ENCODE peak calls at places on chromosomes 3 and 15, in six cellular contexts. Q is glutamatergic neuron, H is fibroblast of villous mesenchyme, A is Calu3, D is AG04449, O is GM13977. M is an unnamed sample.

GRCh38 chr3:30354972-30355371 is 251.4 kb upstream of the TGFBR2 start:
- DNase-seq in Q (no peak), H (no peak), A (no peak), D (no peak), O (no peak), M (no peak)

GRCh38 chr3:37138816-37139215 is 35.6 kb downstream of the LRRFIP2 start:
- DNase-seq in Q (no peak), H (no peak), A (no peak), D (no peak), O (no peak), M (no peak)

GRCh38 chr15:66789029-66790025 is 87.3 kb downstream of the SMAD6 start:
- DNase-seq in Q (no peak), H (peak; percentile 92), A (peak; percentile 61), D (no peak), O (no peak), M (no peak)

GRCh38 chr3:74347563-74348268 is 266.7 kb downstream of the CNTN3 start:
- DNase-seq in Q (no peak), H (no peak), A (no peak), D (no peak), O (no peak), M (no peak)

GRCh38 chr3:149975919-149976318 is 5.2 kb upstream of the PFN2 start:
- DNase-seq in Q (no peak), H (no peak), A (no peak), D (no peak), O (peak; percentile 36), M (no peak)

GRCh38 chr15:92141607-92142006 is 252.1 kb upstream of the ST8SIA2 start:
- DNase-seq in Q (no peak), H (no peak), A (no peak), D (no peak), O (no peak), M (no peak)

GRCh38 chr15:90642464-90643300 is 74.5 kb upstream of the BLM start:
- DNase-seq in Q (no peak), H (no peak), A (no peak), D (no peak), O (no peak), M (no peak)

GRCh38 chr3:150765949-150766720 is 3.2 kb upstream of the SIAH2 start:
- DNase-seq in Q (no peak), H (no peak), A (no peak), D (no peak), O (peak; percentile 55), M (peak; percentile 42)

GRCh38 chr3:29245441-29245840 is 35.4 kb upstream of the RBMS3 start:
- DNase-seq in Q (no peak), H (no peak), A (no peak), D (no peak), O (no peak), M (no peak)

GRCh38 chr3:58534592-58535494 is 2.1 kb downstream of the ACOX2 start:
- DNase-seq in Q (no peak), H (no peak), A (no peak), D (no peak), O (no peak), M (no peak)

GRCh38 chr15:63715818-63716217 is 117.9 kb downstream of the HERC1 start:
- DNase-seq in Q (no peak), H (no peak), A (no peak), D (no peak), O (no peak), M (no peak)

GRCh38 chr15:76932090-76932966 is 779 bp downstream of the RCN2 start:
- DNase-seq in Q (no peak), H (peak; percentile 10), A (peak; percentile 4), D (no peak), O (no peak), M (no peak)

GRCh38 chr3:97658670-97659285 is 105.8 kb upstream of the ARL6 start:
- DNase-seq in Q (no peak), H (peak; percentile 24), A (peak; percentile 8), D (no peak), O (peak; percentile 13), M (peak; percentile 5)

GRCh38 chr3:196169836-196170240 is 41.4 kb downstream of the ZDHHC19 start:
- DNase-seq in Q (no peak), H (no peak), A (no peak), D (no peak), O (no peak), M (no peak)

GRCh38 chr15:100869151-100869999 is 10.3 kb upstream of the ALDH1A3 start:
- DNase-seq in Q (peak; percentile 62), H (no peak), A (no peak), D (no peak), O (no peak), M (no peak)

GRCh38 chr15:68234060-68234459 is 4.5 kb upstream of the CLN6 start:
- DNase-seq in Q (no peak), H (peak; percentile 49), A (no peak), D (no peak), O (no peak), M (no peak)

GRCh38 chr3:62995142-62995541 is 119.9 kb upstream of the CADPS start:
- DNase-seq in Q (no peak), H (no peak), A (no peak), D (no peak), O (no peak), M (no peak)

GRCh38 chr3:11544413-11545181 is 99.1 kb downstream of the VGLL4 start:
- DNase-seq in Q (peak; percentile 56), H (peak; percentile 58), A (peak; percentile 17), D (no peak), O (no peak), M (no peak)

GRCh38 chr3:95626107-95626506 is 1188.3 kb upstream of the EPHA6 start:
- DNase-seq in Q (no peak), H (no peak), A (no peak), D (no peak), O (no peak), M (no peak)

GRCh38 chr3:95629802-95630201 is 1184.6 kb upstream of the EPHA6 start:
- DNase-seq in Q (no peak), H (no peak), A (no peak), D (no peak), O (no peak), M (no peak)

GRCh38 chr3:95627293-95627692 is 1187.1 kb upstream of the EPHA6 start:
- DNase-seq in Q (no peak), H (no peak), A (no peak), D (no peak), O (no peak), M (no peak)

GRCh38 chr3:95627697-95628096 is 1186.7 kb upstream of the EPHA6 start:
- DNase-seq in Q (no peak), H (no peak), A (no peak), D (no peak), O (no peak), M (no peak)
- TF ChIP-seq CTCF in Q (no peak), H (no peak), A (no peak), D (no peak), O (no peak), M (no peak)

GRCh38 chr3:16090013-16090412 is 84.5 kb upstream of the GALNT15 start:
- DNase-seq in Q (no peak), H (peak; percentile 92), A (peak; percentile 47), D (peak; percentile 99), O (no peak), M (no peak)

GRCh38 chr3:16092923-16093322 is 81.6 kb upstream of the GALNT15 start:
- DNase-seq in Q (no peak), H (no peak), A (no peak), D (no peak), O (no peak), M (no peak)

GRCh38 chr3:16090711-16091110 is 83.8 kb upstream of the GALNT15 start:
- DNase-seq in Q (no peak), H (peak; percentile 48), A (no peak), D (no peak), O (no peak), M (no peak)

GRCh38 chr3:16094644-16095272 is 79.7 kb upstream of the GALNT15 start:
- DNase-seq in Q (no peak), H (no peak), A (no peak), D (no peak), O (no peak), M (no peak)
- TF ChIP-seq CTCF in Q (no peak), H (no peak), A (no peak), D (no peak), O (no peak), M (no peak)

GRCh38 chr3:77041756-77042155 is 1.9 kb downstream of the ROBO2 start:
- DNase-seq in Q (no peak), H (no peak), A (no peak), D (no peak), O (no peak), M (no peak)

GRCh38 chr3:77041156-77041696 is 1.3 kb downstream of the ROBO2 start:
- DNase-seq in Q (peak; percentile 24), H (no peak), A (no peak), D (no peak), O (no peak), M (no peak)

GRCh38 chr3:77038928-77039605 is 832 bp upstream of the ROBO2 start:
- DNase-seq in Q (peak; percentile 36), H (peak; percentile 1), A (peak; percentile 4), D (no peak), O (no peak), M (peak; percentile 11)

GRCh38 chr3:77039606-77040553 is at the start of gene ROBO2:
- DNase-seq in Q (peak; percentile 90), H (peak; percentile 2), A (peak; percentile 30), D (no peak), O (no peak), M (no peak)

DNA sequence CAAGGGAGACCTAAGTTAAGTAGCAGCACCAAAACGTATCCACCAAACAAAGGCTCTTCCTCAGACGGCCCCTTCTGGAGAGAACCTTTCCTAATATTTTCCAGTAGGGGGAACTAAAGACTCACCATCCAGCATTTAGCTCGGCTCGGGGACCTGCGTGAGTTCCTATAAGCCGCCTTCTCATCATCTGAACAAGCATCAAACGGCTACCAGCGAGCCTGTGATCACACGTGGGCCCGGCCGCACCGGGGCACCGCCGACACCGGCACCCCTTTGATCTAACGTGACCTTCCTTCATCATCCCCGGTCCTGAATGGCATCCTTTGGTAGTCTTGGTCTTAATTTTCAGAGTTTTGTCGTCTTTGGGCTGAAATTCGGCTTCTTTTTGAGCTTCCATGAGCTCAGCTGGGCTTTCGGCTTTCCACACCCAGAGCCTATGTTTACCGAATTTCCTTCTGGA is 1.4 kb upstream of the ROBO2 start:
- DNase-seq in Q (peak; percentile 77), H (peak; percentile 80), A (peak; percentile 63), D (peak; percentile 23), O (peak; percentile 61), M (peak; percentile 34)
- TF ChIP-seq CTCF in Q (peak; percentile 61), H (peak; percentile 64), A (peak; percentile 42), D (peak; percentile 64), O (peak; percentile 52), M (peak; percentile 14)

GRCh38 chr3:148723591-148723990 is 25.9 kb downstream of the AGTR1 start:
- DNase-seq in Q (no peak), H (peak; percentile 37), A (no peak), D (peak; percentile 52), O (no peak), M (no peak)

GRCh38 chr3:148730676-148731075 is 33.0 kb downstream of the AGTR1 start:
- DNase-seq in Q (no peak), H (no peak), A (no peak), D (no peak), O (no peak), M (no peak)

GRCh38 chr3:148729656-148730055 is 32.0 kb downstream of the AGTR1 start:
- DNase-seq in Q (no peak), H (no peak), A (no peak), D (no peak), O (no peak), M (no peak)

DNA sequence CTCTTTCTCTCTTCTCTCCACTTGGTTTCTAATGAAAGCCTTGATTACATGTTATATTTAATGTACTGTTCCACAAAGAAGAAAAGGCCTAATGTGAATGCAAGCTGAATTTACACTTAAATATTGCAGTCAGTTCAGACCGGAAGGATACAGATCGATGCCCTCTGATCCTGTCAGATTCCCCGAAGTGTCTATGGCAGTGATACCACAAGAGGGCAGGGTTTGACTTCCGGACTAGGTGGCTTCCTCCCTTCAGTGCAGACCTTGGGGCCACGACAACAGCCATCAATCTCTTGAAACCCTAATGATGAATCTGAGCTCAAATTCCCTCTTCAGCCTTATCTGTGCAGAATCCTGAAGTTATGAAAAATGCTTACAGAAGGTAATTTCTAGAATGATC is 29.5 kb downstream of the AGTR1 start:
- DNase-seq in Q (peak; percentile 56), H (peak; percentile 5), A (peak; percentile 76), D (no peak), O (peak; percentile 7), M (peak; percentile 16)
- TF ChIP-seq CTCF in Q (peak; percentile 61), H (peak; percentile 45), A (peak; percentile 71), D (peak; percentile 60), O (peak; percentile 27), M (peak; percentile 8)

M was measured in GM10248.